ENCODE peak calls at places on chromosomes 4 and X, in eight cellular contexts. C is activated T-helper 1 cell treated with Interleukin-2 at 50 U/mL for 16 hours, A is skeletal muscle cell, F is hypothalamus, T is esophagus squamous epithelium, E is left ventricle myocardium superior, K is HS-5, V is NCI-H2029. S is an unnamed sample.
A peak's percentile ranks its signal among the peaks of the same experiment; 100 is the strongest.

GRCh38 chr4:80989921-80990544 is 40.5 kb upstream of the BMP3 start:
- DNase-seq in C (no peak), A (peak; percentile 23), F (no peak), T (no peak), E (no peak), K (peak; percentile 34), V (peak; percentile 6), S (no peak)

GRCh38 chrX:134622056-134622812 is 36.0 kb downstream of the PLAC1 start:
- DNase-seq in C (no peak), A (peak; percentile 58), F (no peak), T (no peak), E (peak; percentile 23), K (peak; percentile 70), V (no peak), S (no peak)

GRCh38 chr4:149291463-149291862 is 524.2 kb downstream of the IQCM start:
- DNase-seq in C (no peak), A (peak; percentile 53), F (no peak), T (no peak), E (peak; percentile 52), K (no peak), V (no peak), S (peak; percentile 54)

GRCh38 chrX:132463411-132463810 is 25.4 kb downstream of the MBNL3 start:
- DNase-seq in C (no peak), A (no peak), F (no peak), T (no peak), E (no peak), K (no peak), V (no peak), S (no peak)

GRCh38 chr4:48546336-48546735 is 56.3 kb downstream of the ZAR1 start:
- DNase-seq in C (no peak), A (no peak), F (no peak), T (no peak), E (no peak), K (no peak), V (no peak), S (no peak)

GRCh38 chr4:36088542-36088941 is 155.8 kb downstream of the ARAP2 start:
- DNase-seq in C (no peak), A (no peak), F (no peak), T (no peak), E (no peak), K (no peak), V (no peak), S (no peak)

GRCh38 chr4:16225996-16226815 is at the start of gene TAPT1:
- DNase-seq in C (peak; percentile 71), A (no peak), F (peak; percentile 68), T (no peak), E (peak; percentile 92), K (no peak), V (peak; percentile 64), S (peak; percentile 88)

GRCh38 chrX:139559383-139560042 is 29.0 kb downstream of the F9 start:
- DNase-seq in C (no peak), A (peak; percentile 7), F (no peak), T (no peak), E (no peak), K (peak; percentile 14), V (peak; percentile 25), S (no peak)

GRCh38 chrX:138875472-138875871 is 164.0 kb upstream of the FGF13 start:
- DNase-seq in C (no peak), A (no peak), F (no peak), T (no peak), E (no peak), K (no peak), V (no peak), S (no peak)

GRCh38 chrX:30657542-30658238 is 4.5 kb downstream of the GK start:
- DNase-seq in C (no peak), A (no peak), F (no peak), T (no peak), E (no peak), K (no peak), V (no peak), S (no peak)

GRCh38 chr4:189285377-189285776 is 655.3 kb upstream of the FRG1 start:
- DNase-seq in C (no peak), A (no peak), F (no peak), T (no peak), E (no peak), K (no peak), V (no peak), S (no peak)

GRCh38 chr4:2968381-2968780 is 5.0 kb downstream of the GRK4 start:
- DNase-seq in C (no peak), A (no peak), F (no peak), T (no peak), E (no peak), K (no peak), V (no peak), S (no peak)

GRCh38 chrX:42567268-42567667 is 210.7 kb downstream of the PPP1R2C start:
- DNase-seq in C (no peak), A (no peak), F (no peak), T (no peak), E (no peak), K (no peak), V (no peak), S (no peak)

GRCh38 chrX:21800344-21800770 is 39.1 kb upstream of the MBTPS2 start:
- DNase-seq in C (no peak), A (no peak), F (no peak), T (no peak), E (no peak), K (peak; percentile 14), V (no peak), S (no peak)

GRCh38 chr4:128379860-128380259 is 92.2 kb upstream of the PGRMC2 start:
- DNase-seq in C (no peak), A (no peak), F (no peak), T (no peak), E (peak; percentile 54), K (no peak), V (no peak), S (peak; percentile 48)

GRCh38 chr4:123896446-123897071 is 500.0 kb downstream of the SPRY1 start:
- DNase-seq in C (no peak), A (no peak), F (no peak), T (no peak), E (no peak), K (no peak), V (no peak), S (no peak)

GRCh38 chrX:154719132-154719675 is 31.7 kb downstream of the GAB3 start:
- DNase-seq in C (no peak), A (peak; percentile 77), F (no peak), T (no peak), E (no peak), K (no peak), V (no peak), S (no peak)

GRCh38 chr4:6116696-6117285 is 83.6 kb downstream of the JAKMIP1 start:
- DNase-seq in C (no peak), A (no peak), F (no peak), T (no peak), E (no peak), K (no peak), V (peak; percentile 60), S (no peak)

GRCh38 chr4:98081961-98082360 is 61.3 kb downstream of the STPG2 start:
- DNase-seq in C (no peak), A (no peak), F (no peak), T (no peak), E (no peak), K (no peak), V (no peak), S (no peak)

GRCh38 chr4:4269326-4269725 is 20.6 kb downstream of the LYAR start:
- DNase-seq in C (peak; percentile 30), A (no peak), F (no peak), T (no peak), E (no peak), K (no peak), V (no peak), S (no peak)

GRCh38 chrX:55919367-55920221 is 202.0 kb downstream of the RRAGB start:
- DNase-seq in C (no peak), A (no peak), F (no peak), T (no peak), E (no peak), K (no peak), V (no peak), S (no peak)

GRCh38 chr4:82643994-82644730 is 82.4 kb upstream of the TMEM150C start:
- DNase-seq in C (no peak), A (peak; percentile 10), F (no peak), T (no peak), E (no peak), K (no peak), V (no peak), S (no peak)

GRCh38 chr4:88104902-88105610 is 53.4 kb downstream of the ABCG2 start:
- DNase-seq in C (no peak), A (peak; percentile 68), F (no peak), T (no peak), E (no peak), K (peak; percentile 49), V (peak; percentile 47), S (no peak)